ENCODE peak calls at places on chromosomes 4 and X, in four cellular contexts. Q is fibroblast of lung, R is HepG2, P is thoracic aorta. U is an unnamed sample.

GRCh38 chr4:185217390-185217985 is 8.1 kb downstream of the SNX25 start:
- DNase-seq in Q (no peak), R (no peak), P (no peak), U (no peak)

GRCh38 chr4:102683846-102684581 is 76.8 kb downstream of the MANBA start:
- DNase-seq in Q (no peak), R (no peak), P (no peak), U (no peak)

GRCh38 chr4:16569790-16570189 is 328.7 kb downstream of the LDB2 start:
- DNase-seq in Q (no peak), R (no peak), P (no peak), U (no peak)

GRCh38 chr4:176222149-176222548 is 26.8 kb upstream of the SPATA4 start:
- DNase-seq in Q (no peak), R (no peak), P (no peak), U (no peak)

GRCh38 chrX:46547857-46548256 is 2.6 kb upstream of the ZNF674 start:
- DNase-seq in Q (peak; percentile 71), R (peak; percentile 27), P (no peak), U (no peak)

GRCh38 chr4:186644737-186645261 is 78.9 kb downstream of the FAT1 start:
- DNase-seq in Q (peak; percentile 41), R (peak; percentile 80), P (no peak), U (no peak)

GRCh38 chr4:158098802-158099201 is 74.0 kb downstream of the GASK1B start:
- DNase-seq in Q (no peak), R (no peak), P (no peak), U (no peak)

GRCh38 chrX:33968611-33969010 is 163.5 kb downstream of the FAM47A start:
- DNase-seq in Q (no peak), R (no peak), P (no peak), U (no peak)

GRCh38 chrX:55738969-55739368 is 21.4 kb downstream of the RRAGB start:
- DNase-seq in Q (no peak), R (no peak), P (no peak), U (no peak)

GRCh38 chr4:182863501-182863900 is 53.7 kb downstream of the DCTD start:
- DNase-seq in Q (no peak), R (no peak), P (no peak), U (no peak)

GRCh38 chrX:71637848-71638247 is 19.5 kb upstream of the CXCR3 start:
- DNase-seq in Q (peak; percentile 12), R (no peak), P (no peak), U (no peak)

GRCh38 chr4:121277194-121278105 is 103.4 kb downstream of the QRFPR start:
- DNase-seq in Q (no peak), R (peak; percentile 27), P (no peak), U (peak; percentile 58)

GRCh38 chr4:119321921-119322687 is at the start of gene FABP2:
- DNase-seq in Q (no peak), R (no peak), P (no peak), U (no peak)

GRCh38 chr4:131302108-131302507 is 1847.0 kb upstream of the PCDH10 start:
- DNase-seq in Q (no peak), R (peak; percentile 2), P (no peak), U (no peak)

GRCh38 chrX:130994671-130995070 is 63.5 kb upstream of the ARHGAP36 start:
- DNase-seq in Q (peak; percentile 37), R (no peak), P (no peak), U (peak; percentile 24)

GRCh38 chrX:134244043-134244442 is 7.1 kb downstream of the CCDC160 start:
- DNase-seq in Q (peak; percentile 62), R (no peak), P (no peak), U (no peak)

GRCh38 chrX:147738260-147738659 is 173.5 kb upstream of the FMR1 start:
- DNase-seq in Q (no peak), R (no peak), P (no peak), U (no peak)

GRCh38 chr4:100348472-100348871 is 158.2 kb upstream of the DDIT4L start:
- DNase-seq in Q (peak; percentile 71), R (peak; percentile 2), P (no peak), U (no peak)

GRCh38 chrX:14607446-14607845 is 78.1 kb downstream of the GLRA2 start:
- DNase-seq in Q (no peak), R (no peak), P (no peak), U (no peak)

GRCh38 chrX:70433848-70434351 is 10.7 kb upstream of the DLG3 start:
- DNase-seq in Q (peak; percentile 49), R (peak; percentile 54), P (no peak), U (peak; percentile 74)

GRCh38 chrX:53458082-53458481 is 23.9 kb upstream of the HSD17B10 start:
- DNase-seq in Q (peak; percentile 31), R (no peak), P (no peak), U (no peak)

GRCh38 chrX:110241816-110242215 is 76.1 kb downstream of the AMMECR1 start:
- DNase-seq in Q (peak; percentile 41), R (no peak), P (no peak), U (no peak)

GRCh38 chr4:71550220-71551190 is 211.7 kb downstream of the SLC4A4 start:
- DNase-seq in Q (peak; percentile 72), R (no peak), P (no peak), U (no peak)

GRCh38 chr4:3353747-3354454 is 61.1 kb downstream of the RGS12 start:
- DNase-seq in Q (no peak), R (no peak), P (no peak), U (no peak)

GRCh38 chr4:110634320-110635154 is 11.7 kb upstream of the PITX2 start:
- DNase-seq in Q (no peak), R (no peak), P (no peak), U (no peak)

GRCh38 chrX:9278475-9279270 is 186.2 kb upstream of the TBL1X start:
- DNase-seq in Q (peak; percentile 30), R (no peak), P (no peak), U (no peak)

GRCh38 chr4:121789960-121790829 is 10.9 kb upstream of the EXOSC9 start:
- DNase-seq in Q (peak; percentile 66), R (no peak), P (no peak), U (no peak)

GRCh38 chr4:144463896-144464295 is 182.1 kb upstream of the HHIP start:
- DNase-seq in Q (no peak), R (no peak), P (no peak), U (no peak)

DNA sequence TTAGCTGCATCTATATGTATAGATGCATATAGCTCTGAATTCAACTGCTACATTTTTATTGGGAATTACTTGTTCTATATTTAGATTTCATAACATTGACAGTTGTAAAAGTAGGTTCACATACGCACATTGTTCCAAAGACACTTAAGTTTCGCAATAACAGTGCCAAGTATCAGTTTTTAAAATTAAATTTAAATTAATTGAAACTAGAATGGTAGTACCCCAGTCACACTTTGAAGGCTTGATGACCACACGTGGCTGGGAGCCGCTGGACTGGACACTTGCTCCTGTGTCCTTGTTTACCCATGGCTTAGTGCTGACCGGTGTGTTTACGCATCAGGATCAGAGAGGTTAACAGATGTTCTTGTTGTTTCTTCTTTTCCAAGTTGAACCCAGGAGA is 140.7 kb upstream of the PSAPL1 start:
- DNase-seq in Q (no peak), R (no peak), P (no peak), U (no peak)
- H3K9me3 ChIP-seq in Q (no peaks in the 10 kb centered on the region), R (peaks cover 46% of the 10 kb centered on the region), P (peaks cover 26% of the 10 kb centered on the region), U (peaks cover 26% of the 10 kb centered on the region)

DNA sequence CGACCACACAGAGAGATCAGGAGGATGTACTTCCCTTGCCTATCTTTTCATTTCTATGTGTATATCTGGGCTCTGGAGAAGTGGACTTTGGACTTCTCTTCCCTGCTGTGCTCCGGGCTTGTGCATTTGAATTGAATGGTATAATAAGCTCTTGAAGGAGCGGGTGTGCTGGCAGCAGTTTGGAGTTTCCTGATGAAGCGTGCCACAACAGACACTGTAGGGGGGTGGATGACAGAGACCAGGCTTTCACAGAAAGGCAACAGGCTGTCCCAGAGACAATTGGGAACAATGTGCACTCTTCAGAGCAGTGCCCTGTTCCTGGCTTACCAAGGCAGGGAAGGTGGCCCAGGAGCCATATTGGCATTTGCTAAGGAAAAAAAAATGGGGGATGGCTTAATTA is 170.1 kb downstream of the FRMPD4 start:
- DNase-seq in Q (no peak), R (no peak), P (no peak), U (no peak)
- H3K27ac ChIP-seq in Q (no peak overlapping the region), R (no peak overlapping the region), P (no peak overlapping the region), U (no peak overlapping the region)

DNA sequence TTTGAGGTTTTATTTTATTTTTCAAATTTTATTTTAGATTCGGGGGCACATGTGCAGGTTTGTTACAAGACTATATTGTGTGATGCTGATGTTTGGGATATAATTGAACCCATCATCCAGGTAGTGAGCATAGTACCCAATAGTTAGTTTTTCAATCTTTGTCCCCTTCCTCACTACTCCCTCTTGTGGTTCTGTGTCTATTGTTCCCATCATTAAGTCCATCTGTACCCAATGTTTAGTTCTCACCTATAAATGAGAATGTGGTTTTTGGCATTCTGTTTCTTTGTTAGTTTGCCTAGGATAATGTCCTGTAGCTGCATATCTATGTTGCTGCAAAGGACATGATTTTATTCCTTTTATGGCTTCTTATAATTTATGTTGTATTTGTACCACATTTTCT is 767.2 kb upstream of the ADGRL3 start:
- DNase-seq in Q (no peak), R (no peak), P (no peak), U (no peak)
- TF ChIP-seq CTCF in Q (no peak), R (no peak), P (no peak), U (no peak)

GRCh38 chr4:161097821-161098220 is 1066.0 kb downstream of the FSTL5 start:
- DNase-seq in Q (no peak), R (no peak), P (no peak), U (no peak)
- H3K9me3 ChIP-seq in Q (no peaks in the 10 kb centered on the region), R (no peaks in the 10 kb centered on the region), P (no peaks in the 10 kb centered on the region), U (no peaks in the 10 kb centered on the region)

GRCh38 chr4:18923496-18924161 is 902.1 kb upstream of the LCORL start:
- DNase-seq in Q (no peak), R (no peak), P (no peak), U (no peak)

GRCh38 chr4:18914182-18914581 is 892.6 kb upstream of the LCORL start:
- DNase-seq in Q (no peak), R (no peak), P (no peak), U (no peak)

GRCh38 chr4:18917689-18918088 is 896.1 kb upstream of the LCORL start:
- DNase-seq in Q (peak; percentile 15), R (no peak), P (no peak), U (no peak)
- H3K27ac ChIP-seq in Q (no peak overlapping the region), R (no peak overlapping the region), P (no peak overlapping the region), U (no peak overlapping the region)

GRCh38 chr4:25060586-25061340 is 30.0 kb upstream of the LGI2 start:
- DNase-seq in Q (peak; percentile 5), R (no peak), P (no peak), U (no peak)
- TF ChIP-seq CTCF in Q (no peak), R (no peak), P (no peak), U (peak; percentile 4)